ENCODE peak calls at places on chromosomes 6 and 20, in five cellular contexts. One of them, this sample, is unnamed.

GRCh38 chr6:38012573-38012972 is 193.0 kb downstream of the ZFAND3 start:
- DNase-seq in T-cell: peak
- DNase-seq in stimulated activated CD4-positive, alpha-beta T cell treated with anti-CD3 and anti-CD28 coated beads, Interleukin-15, amount 100 ng/mL, for 1 hour: no peak
- DNase-seq in LoVo: peak
- DNase-seq in ELR: peak
- DNase-seq in this sample: no peak

GRCh38 chr20:13130707-13131103 is 90.4 kb upstream of the ISM1 start:
- DNase-seq in ELR: no peak
- DNase-seq in T-cell: no peak
- DNase-seq in stimulated activated CD4-positive, alpha-beta T cell treated with anti-CD3 and anti-CD28 coated beads, Interleukin-15, amount 100 ng/mL, for 1 hour: no peak
- DNase-seq in LoVo: no peak
- DNase-seq in this sample: no peak

GRCh38 chr6:2502096-2502997 is 248.4 kb downstream of the MYLK4 start:
- DNase-seq in ELR: no peak
- DNase-seq in stimulated activated CD4-positive, alpha-beta T cell treated with anti-CD3 and anti-CD28 coated beads, Interleukin-15, amount 100 ng/mL, for 1 hour: no peak
- DNase-seq in T-cell: no peak
- DNase-seq in LoVo: no peak
- DNase-seq in this sample: no peak

GRCh38 chr6:15337584-15337981 is 91.7 kb downstream of the JARID2 start:
- DNase-seq in ELR: no peak
- DNase-seq in LoVo: no peak
- DNase-seq in T-cell: no peak
- DNase-seq in stimulated activated CD4-positive, alpha-beta T cell treated with anti-CD3 and anti-CD28 coated beads, Interleukin-15, amount 100 ng/mL, for 1 hour: no peak
- DNase-seq in this sample: no peak

GRCh38 chr6:167338551-167339117 is 13.7 kb downstream of the TTLL2 start:
- DNase-seq in ELR: no peak
- DNase-seq in LoVo: no peak
- DNase-seq in stimulated activated CD4-positive, alpha-beta T cell treated with anti-CD3 and anti-CD28 coated beads, Interleukin-15, amount 100 ng/mL, for 1 hour: no peak
- DNase-seq in T-cell: no peak
- DNase-seq in this sample: no peak

GRCh38 chr6:25603251-25603650 is 48.8 kb upstream of the SCGN start:
- DNase-seq in LoVo: no peak
- DNase-seq in T-cell: no peak
- DNase-seq in stimulated activated CD4-positive, alpha-beta T cell treated with anti-CD3 and anti-CD28 coated beads, Interleukin-15, amount 100 ng/mL, for 1 hour: no peak
- DNase-seq in ELR: no peak
- DNase-seq in this sample: no peak

GRCh38 chr20:6180531-6180930 is 57.7 kb upstream of the FERMT1 start:
- DNase-seq in LoVo: no peak
- DNase-seq in T-cell: no peak
- DNase-seq in stimulated activated CD4-positive, alpha-beta T cell treated with anti-CD3 and anti-CD28 coated beads, Interleukin-15, amount 100 ng/mL, for 1 hour: no peak
- DNase-seq in ELR: no peak
- DNase-seq in this sample: no peak

GRCh38 chr20:48180637-48181036 is 395.4 kb upstream of the SULF2 start:
- DNase-seq in stimulated activated CD4-positive, alpha-beta T cell treated with anti-CD3 and anti-CD28 coated beads, Interleukin-15, amount 100 ng/mL, for 1 hour: no peak
- DNase-seq in T-cell: no peak
- DNase-seq in ELR: no peak
- DNase-seq in LoVo: no peak
- DNase-seq in this sample: no peak

GRCh38 chr6:43747734-43748133 is 22.3 kb upstream of the VEGFA start:
- DNase-seq in ELR: no peak
- DNase-seq in LoVo: no peak
- DNase-seq in T-cell: no peak
- DNase-seq in stimulated activated CD4-positive, alpha-beta T cell treated with anti-CD3 and anti-CD28 coated beads, Interleukin-15, amount 100 ng/mL, for 1 hour: no peak
- DNase-seq in this sample: peak

GRCh38 chr20:7650481-7650880 is 289.8 kb downstream of the HAO1 start:
- DNase-seq in LoVo: no peak
- DNase-seq in stimulated activated CD4-positive, alpha-beta T cell treated with anti-CD3 and anti-CD28 coated beads, Interleukin-15, amount 100 ng/mL, for 1 hour: no peak
- DNase-seq in ELR: no peak
- DNase-seq in T-cell: no peak
- DNase-seq in this sample: no peak

GRCh38 chr20:22052025-22052527 is 346.6 kb downstream of the PAX1 start:
- DNase-seq in LoVo: no peak
- DNase-seq in stimulated activated CD4-positive, alpha-beta T cell treated with anti-CD3 and anti-CD28 coated beads, Interleukin-15, amount 100 ng/mL, for 1 hour: no peak
- DNase-seq in ELR: no peak
- DNase-seq in T-cell: no peak
- DNase-seq in this sample: no peak

GRCh38 chr6:148239777-148240462 is 102.7 kb upstream of the SASH1 start:
- DNase-seq in stimulated activated CD4-positive, alpha-beta T cell treated with anti-CD3 and anti-CD28 coated beads, Interleukin-15, amount 100 ng/mL, for 1 hour: no peak
- DNase-seq in LoVo: no peak
- DNase-seq in T-cell: no peak
- DNase-seq in ELR: no peak
- DNase-seq in this sample: no peak

GRCh38 chr6:97215157-97215769 is 67.8 kb downstream of the MMS22L start:
- DNase-seq in stimulated activated CD4-positive, alpha-beta T cell treated with anti-CD3 and anti-CD28 coated beads, Interleukin-15, amount 100 ng/mL, for 1 hour: no peak
- DNase-seq in LoVo: no peak
- DNase-seq in ELR: peak
- DNase-seq in T-cell: no peak
- DNase-seq in this sample: no peak

GRCh38 chr20:45080867-45081616 is 19.9 kb downstream of the KCNS1 start:
- DNase-seq in stimulated activated CD4-positive, alpha-beta T cell treated with anti-CD3 and anti-CD28 coated beads, Interleukin-15, amount 100 ng/mL, for 1 hour: no peak
- DNase-seq in LoVo: no peak
- DNase-seq in T-cell: no peak
- DNase-seq in ELR: peak
- DNase-seq in this sample: no peak

GRCh38 chr6:47092249-47092648 is 50.1 kb upstream of the ADGRF1 start:
- DNase-seq in stimulated activated CD4-positive, alpha-beta T cell treated with anti-CD3 and anti-CD28 coated beads, Interleukin-15, amount 100 ng/mL, for 1 hour: no peak
- DNase-seq in T-cell: no peak
- DNase-seq in ELR: no peak
- DNase-seq in LoVo: no peak
- DNase-seq in this sample: no peak

GRCh38 chr20:18224968-18225568 is 63.3 kb upstream of the ZNF133 start:
- DNase-seq in T-cell: no peak
- DNase-seq in stimulated activated CD4-positive, alpha-beta T cell treated with anti-CD3 and anti-CD28 coated beads, Interleukin-15, amount 100 ng/mL, for 1 hour: no peak
- DNase-seq in LoVo: peak
- DNase-seq in ELR: peak
- DNase-seq in this sample: no peak

GRCh38 chr6:1035419-1035818 is 276.5 kb upstream of the FOXQ1 start:
- DNase-seq in LoVo: no peak
- DNase-seq in T-cell: no peak
- DNase-seq in ELR: no peak
- DNase-seq in stimulated activated CD4-positive, alpha-beta T cell treated with anti-CD3 and anti-CD28 coated beads, Interleukin-15, amount 100 ng/mL, for 1 hour: no peak
- DNase-seq in this sample: no peak

GRCh38 chr6:11650711-11651110 is 113.2 kb downstream of the TMEM170B start:
- DNase-seq in T-cell: no peak
- DNase-seq in LoVo: no peak
- DNase-seq in ELR: peak
- DNase-seq in stimulated activated CD4-positive, alpha-beta T cell treated with anti-CD3 and anti-CD28 coated beads, Interleukin-15, amount 100 ng/mL, for 1 hour: no peak
- DNase-seq in this sample: no peak

GRCh38 chr6:145155873-145156782 is 579.2 kb downstream of the EPM2A start:
- DNase-seq in T-cell: no peak
- DNase-seq in LoVo: no peak
- DNase-seq in stimulated activated CD4-positive, alpha-beta T cell treated with anti-CD3 and anti-CD28 coated beads, Interleukin-15, amount 100 ng/mL, for 1 hour: no peak
- DNase-seq in ELR: peak
- DNase-seq in this sample: no peak

GRCh38 chr6:160188773-160189172 is 67.2 kb downstream of the SLC22A1 start:
- DNase-seq in LoVo: no peak
- DNase-seq in T-cell: no peak
- DNase-seq in stimulated activated CD4-positive, alpha-beta T cell treated with anti-CD3 and anti-CD28 coated beads, Interleukin-15, amount 100 ng/mL, for 1 hour: no peak
- DNase-seq in ELR: peak
- DNase-seq in this sample: no peak

GRCh38 chr6:3341467-3341866 is 82.7 kb downstream of the PSMG4 start:
- DNase-seq in LoVo: no peak
- DNase-seq in stimulated activated CD4-positive, alpha-beta T cell treated with anti-CD3 and anti-CD28 coated beads, Interleukin-15, amount 100 ng/mL, for 1 hour: no peak
- DNase-seq in ELR: no peak
- DNase-seq in T-cell: no peak
- DNase-seq in this sample: no peak

GRCh38 chr6:164085552-164086325 is 671.2 kb downstream of the QKI start:
- DNase-seq in T-cell: no peak
- DNase-seq in ELR: no peak
- DNase-seq in LoVo: no peak
- DNase-seq in stimulated activated CD4-positive, alpha-beta T cell treated with anti-CD3 and anti-CD28 coated beads, Interleukin-15, amount 100 ng/mL, for 1 hour: no peak
- DNase-seq in this sample: no peak

GRCh38 chr6:148808786-148809304 is 62.0 kb downstream of the UST start:
- DNase-seq in T-cell: no peak
- DNase-seq in stimulated activated CD4-positive, alpha-beta T cell treated with anti-CD3 and anti-CD28 coated beads, Interleukin-15, amount 100 ng/mL, for 1 hour: no peak
- DNase-seq in LoVo: no peak
- DNase-seq in ELR: no peak
- DNase-seq in this sample: no peak

GRCh38 chr20:48378976-48379670 is 448.7 kb downstream of the PREX1 start:
- DNase-seq in ELR: no peak
- DNase-seq in stimulated activated CD4-positive, alpha-beta T cell treated with anti-CD3 and anti-CD28 coated beads, Interleukin-15, amount 100 ng/mL, for 1 hour: no peak
- DNase-seq in LoVo: no peak
- DNase-seq in T-cell: no peak
- DNase-seq in this sample: no peak

GRCh38 chr6:165245287-165245686 is 64.1 kb downstream of the C6orf118 start:
- DNase-seq in T-cell: no peak
- DNase-seq in ELR: no peak
- DNase-seq in stimulated activated CD4-positive, alpha-beta T cell treated with anti-CD3 and anti-CD28 coated beads, Interleukin-15, amount 100 ng/mL, for 1 hour: no peak
- DNase-seq in LoVo: no peak
- DNase-seq in this sample: no peak

GRCh38 chr6:63802606-63803206 is 167.1 kb downstream of the PHF3 start:
- DNase-seq in stimulated activated CD4-positive, alpha-beta T cell treated with anti-CD3 and anti-CD28 coated beads, Interleukin-15, amount 100 ng/mL, for 1 hour: no peak
- DNase-seq in ELR: peak
- DNase-seq in LoVo: peak
- DNase-seq in T-cell: no peak
- DNase-seq in this sample: no peak

GRCh38 chr6:80282913-80283554 is 176.6 kb downstream of the BCKDHB start:
- DNase-seq in LoVo: no peak
- DNase-seq in T-cell: no peak
- DNase-seq in ELR: no peak
- DNase-seq in stimulated activated CD4-positive, alpha-beta T cell treated with anti-CD3 and anti-CD28 coated beads, Interleukin-15, amount 100 ng/mL, for 1 hour: no peak
- DNase-seq in this sample: no peak

GRCh38 chr6:129578315-129578714 is 131.7 kb downstream of the ARHGAP18 start:
- DNase-seq in T-cell: no peak
- DNase-seq in ELR: no peak
- DNase-seq in LoVo: no peak
- DNase-seq in stimulated activated CD4-positive, alpha-beta T cell treated with anti-CD3 and anti-CD28 coated beads, Interleukin-15, amount 100 ng/mL, for 1 hour: no peak
- DNase-seq in this sample: no peak

GRCh38 chr6:145069966-145070365 is 665.4 kb downstream of the EPM2A start:
- DNase-seq in LoVo: no peak
- DNase-seq in ELR: peak
- DNase-seq in stimulated activated CD4-positive, alpha-beta T cell treated with anti-CD3 and anti-CD28 coated beads, Interleukin-15, amount 100 ng/mL, for 1 hour: no peak
- DNase-seq in T-cell: no peak
- DNase-seq in this sample: no peak

GRCh38 chr20:53136473-53136872 is 164.3 kb downstream of the TSHZ2 start:
- DNase-seq in stimulated activated CD4-positive, alpha-beta T cell treated with anti-CD3 and anti-CD28 coated beads, Interleukin-15, amount 100 ng/mL, for 1 hour: no peak
- DNase-seq in ELR: no peak
- DNase-seq in T-cell: no peak
- DNase-seq in LoVo: no peak
- DNase-seq in this sample: no peak

This sample was measured in mesothelial cell of epicardium.